ENCODE peak calls at places on chromosomes 3 and 15, in five cellular contexts. D is smooth muscle cell of the brain vasculature, L is tibial artery, F is iPS DF 19.7, E is brain microvascular endothelial cell. I is an unnamed sample.

GRCh38 chr3:175343946-175344345 is 484.8 kb downstream of the NAALADL2 start:
- DNase-seq in D (no peak), L (no peak), F (no peak), E (no peak), I (no peak)

GRCh38 chr3:44036850-44037249 is 204.8 kb upstream of the TOPAZ1 start:
- DNase-seq in D (no peak), L (no peak), F (no peak), E (no peak), I (no peak)

GRCh38 chr15:47300596-47300995 is 416.7 kb upstream of the SEMA6D start:
- DNase-seq in D (no peak), L (no peak), F (no peak), E (no peak), I (no peak)

GRCh38 chr3:83622526-83622925 is 1336.3 kb upstream of the CADM2 start:
- DNase-seq in D (no peak), L (no peak), F (no peak), E (no peak), I (no peak)

GRCh38 chr3:150107429-150108175 is 136.9 kb upstream of the PFN2 start:
- DNase-seq in D (no peak), L (no peak), F (no peak), E (no peak), I (no peak)

GRCh38 chr3:160049038-160049437 is 60.4 kb downstream of the IL12A start:
- DNase-seq in D (no peak), L (no peak), F (no peak), E (no peak), I (no peak)

GRCh38 chr3:31132132-31132769 is 237.8 kb upstream of the GADL1 start:
- DNase-seq in D (peak), L (no peak), F (no peak), E (peak), I (no peak)

GRCh38 chr3:29338377-29338776 is 57.5 kb downstream of the RBMS3 start:
- DNase-seq in D (no peak), L (no peak), F (no peak), E (no peak), I (no peak)

I was measured in left lung.